ENCODE peak calls at places on chromosomes 12 and 14, in ten cellular contexts. T is A549; D is effector memory CD4-positive, alpha-beta T cell; Q is IMR-90; K is GM12865; R is right cardiac atrium; E is tibial nerve; H is cardiac fibroblast; P is ovary; V is PC-9. A is an unnamed sample.

GRCh38 chr14:86038401-86038985 is 508.5 kb downstream of the FLRT2 start:
- DNase-seq in T (peak; percentile 9), D (no peak), Q (peak; percentile 62), K (peak; percentile 39), R (peak; percentile 24), E (no peak), H (peak; percentile 58), P (peak; percentile 35), V (no peak), A (peak; percentile 11)

GRCh38 chr14:20611277-20611676 is 20.1 kb upstream of the RNASE12 start:
- DNase-seq in T (no peak), D (no peak), Q (no peak), K (no peak), R (no peak), E (no peak), H (no peak), P (no peak), V (no peak), A (no peak)

GRCh38 chr12:99746538-99746937 is 99.0 kb downstream of the GARIN6 start:
- DNase-seq in T (no peak), D (no peak), Q (no peak), K (no peak), R (no peak), E (no peak), H (no peak), P (no peak), V (no peak), A (no peak)

GRCh38 chr12:56593909-56594621 is 36.1 kb downstream of the BAZ2A start:
- DNase-seq in T (peak; percentile 78), D (peak; percentile 30), Q (peak; percentile 81), K (peak; percentile 71), R (peak; percentile 37), E (peak; percentile 31), H (peak; percentile 82), P (peak; percentile 70), V (no peak), A (peak; percentile 43)

GRCh38 chr12:91177380-91177779 is 5.2 kb downstream of the DCN start:
- DNase-seq in T (no peak), D (no peak), Q (peak; percentile 41), K (no peak), R (no peak), E (no peak), H (no peak), P (no peak), V (no peak), A (no peak)

GRCh38 chr12:78209851-78210493 is 379.3 kb downstream of the NAV3 start:
- DNase-seq in T (no peak), D (no peak), Q (peak; percentile 21), K (no peak), R (peak; percentile 24), E (no peak), H (peak; percentile 54), P (no peak), V (no peak), A (no peak)

GRCh38 chr12:125684968-125685790 is 619.9 kb downstream of the AACS start:
- DNase-seq in T (no peak), D (no peak), Q (no peak), K (no peak), R (no peak), E (no peak), H (no peak), P (no peak), V (no peak), A (peak; percentile 26)

GRCh38 chr14:100723135-100723883 is 3.4 kb upstream of the DLK1 start:
- DNase-seq in T (no peak), D (no peak), Q (no peak), K (no peak), R (no peak), E (no peak), H (no peak), P (no peak), V (no peak), A (no peak)

GRCh38 chr12:14836336-14837210 is 6.8 kb downstream of the ART4 start:
- DNase-seq in T (peak; percentile 50), D (no peak), Q (peak; percentile 90), K (no peak), R (no peak), E (no peak), H (peak; percentile 96), P (no peak), V (peak; percentile 93), A (no peak)

GRCh38 chr12:106126441-106127288 is 12.1 kb downstream of the NUAK1 start:
- DNase-seq in T (peak; percentile 88), D (no peak), Q (peak; percentile 80), K (no peak), R (no peak), E (no peak), H (peak; percentile 87), P (no peak), V (peak; percentile 86), A (no peak)

GRCh38 chr14:22502007-22502406 is 87.0 kb downstream of the DAD1 start:
- DNase-seq in T (no peak), D (no peak), Q (no peak), K (no peak), R (peak; percentile 58), E (no peak), H (no peak), P (no peak), V (no peak), A (no peak)

GRCh38 chr14:29301571-29301970 is 535.0 kb downstream of the FOXG1 start:
- DNase-seq in T (no peak), D (no peak), Q (no peak), K (no peak), R (no peak), E (no peak), H (no peak), P (no peak), V (no peak), A (no peak)

GRCh38 chr12:3130053-3130805 is 53.0 kb downstream of the TSPAN9 start:
- DNase-seq in T (no peak), D (no peak), Q (peak; percentile 19), K (no peak), R (no peak), E (no peak), H (no peak), P (no peak), V (no peak), A (no peak)

GRCh38 chr14:65096323-65097089 is 5.8 kb downstream of the MAX start:
- DNase-seq in T (no peak), D (no peak), Q (no peak), K (no peak), R (no peak), E (no peak), H (no peak), P (peak; percentile 52), V (no peak), A (no peak)

GRCh38 chr14:105937253-105938054 is 411.1 kb downstream of the TMEM121 start:
- DNase-seq in T (no peak), D (no peak), Q (no peak), K (no peak), R (no peak), E (no peak), H (no peak), P (no peak), V (no peak), A (no peak)

GRCh38 chr12:45732936-45733335 is 3.4 kb downstream of the ARID2 start:
- DNase-seq in T (no peak), D (no peak), Q (no peak), K (no peak), R (no peak), E (no peak), H (peak; percentile 11), P (no peak), V (no peak), A (no peak)
- H3K4me3 ChIP-seq in T (no peak overlapping the region), D (peak overlapping the region; percentile 24), Q (no peak overlapping the region), K (peak overlapping the region; percentile 88), R (no peak overlapping the region), E (no peak overlapping the region), H (no peak overlapping the region), P (no peak overlapping the region), V (peak overlapping the region; percentile 37), A (peak overlapping the region; percentile 95)

DNA sequence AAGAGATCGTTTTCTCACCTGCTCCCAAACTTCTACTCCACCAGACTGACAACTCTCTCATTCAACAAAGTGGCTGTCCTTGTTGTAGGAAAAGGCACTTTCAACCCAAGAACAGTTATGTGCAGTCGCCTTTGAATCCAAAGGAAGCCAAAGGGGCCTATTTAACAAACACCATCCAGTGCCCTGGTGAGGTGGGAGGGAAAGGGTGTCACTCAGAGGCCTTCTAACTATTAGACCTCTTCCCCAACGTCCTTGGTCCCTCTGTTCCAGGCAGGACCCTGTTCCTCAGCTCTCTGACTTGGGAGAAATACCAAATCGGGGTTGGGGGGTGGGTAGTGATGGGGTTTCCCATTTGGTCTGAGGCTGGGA is 3.2 kb downstream of the SIX4 start:
- DNase-seq in T (no peak), D (no peak), Q (no peak), K (no peak), R (no peak), E (no peak), H (no peak), P (no peak), V (no peak), A (no peak)
- H3K4me3 ChIP-seq in T (no peak overlapping the region), D (no peak overlapping the region), Q (peak overlapping the region; percentile 71), K (no peak overlapping the region), R (no peak overlapping the region), E (no peak overlapping the region), H (peak overlapping the region; percentile 85), P (peak overlapping the region; percentile 80), V (peak overlapping the region; percentile 78), A (no peak overlapping the region)

DNA sequence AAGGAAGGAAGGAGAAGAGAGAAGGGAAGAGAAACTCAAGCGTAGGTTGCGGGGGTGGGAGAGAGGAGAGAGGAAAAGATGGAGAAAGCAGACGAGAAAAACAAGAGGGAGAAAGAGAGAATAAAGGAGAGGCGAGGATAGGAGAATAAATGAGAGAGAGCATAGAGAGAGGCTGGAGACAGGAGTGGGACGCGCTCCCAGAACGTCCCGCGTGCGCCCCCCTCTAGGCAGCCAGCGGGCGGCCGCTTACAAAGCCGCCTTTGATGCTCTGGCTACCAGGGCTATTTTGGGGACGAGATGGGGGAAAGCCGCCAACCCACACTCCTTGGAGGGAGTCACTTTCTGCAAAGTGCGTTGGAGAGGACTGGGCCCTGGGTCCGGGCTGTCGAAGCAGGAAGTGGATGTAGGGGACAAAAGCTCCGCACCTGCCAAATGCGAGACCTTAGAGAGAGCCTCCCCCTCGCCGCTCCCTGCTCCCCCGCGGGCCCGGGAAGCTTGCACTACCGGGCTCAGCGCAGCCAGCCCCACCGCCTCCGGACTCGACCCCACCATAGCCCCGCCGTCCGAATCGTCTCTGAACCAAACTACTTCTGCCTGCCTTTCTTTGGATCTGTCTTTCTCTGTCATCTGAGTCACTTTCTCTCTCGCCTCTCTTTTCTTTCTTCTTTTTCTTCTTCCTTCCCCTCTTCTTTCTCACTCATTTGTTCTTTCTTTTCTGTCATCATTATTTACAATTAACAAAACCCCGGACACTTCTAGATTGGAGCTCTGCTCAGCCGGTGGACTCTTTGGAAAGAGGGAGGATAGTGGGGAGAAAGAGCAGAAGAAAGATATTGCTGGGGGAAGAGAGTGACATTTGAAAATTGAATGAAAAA is 8.0 kb downstream of the ASCL1 start:
- DNase-seq in T (no peak), D (no peak), Q (no peak), K (no peak), R (no peak), E (no peak), H (no peak), P (no peak), V (no peak), A (no peak)
- H3K4me3 ChIP-seq in T (peak overlapping the region; percentile 27), D (no peak overlapping the region), Q (no peak overlapping the region), K (peak overlapping the region; percentile 26), R (peak overlapping the region; percentile 9), E (peak overlapping the region; percentile 24), H (no peak overlapping the region), P (no peak overlapping the region), V (no peak overlapping the region), A (no peak overlapping the region)

DNA sequence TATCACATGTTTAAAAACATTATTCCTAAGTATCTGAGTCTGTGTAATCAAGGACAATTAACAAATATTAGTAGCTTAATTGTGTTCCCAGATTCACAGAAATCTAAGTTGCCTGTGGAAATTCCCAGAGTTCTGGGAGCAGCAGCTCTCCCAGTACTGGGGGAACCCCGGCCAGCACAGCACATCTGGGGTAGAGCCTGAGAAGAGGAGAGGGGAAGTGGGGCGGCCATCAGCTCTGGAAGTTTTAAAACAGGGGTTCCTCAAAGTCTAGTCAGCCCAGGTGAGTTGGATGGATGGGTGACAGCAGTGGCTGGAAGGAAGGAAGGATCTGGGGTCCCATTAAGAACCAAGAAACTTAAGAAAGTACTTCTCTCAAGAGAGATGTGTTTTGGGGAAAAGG is 24.5 kb downstream of the PRICKLE1 start:
- DNase-seq in T (no peak), D (no peak), Q (no peak), K (no peak), R (no peak), E (no peak), H (no peak), P (no peak), V (no peak), A (no peak)
- H3K4me3 ChIP-seq in T (no peak overlapping the region), D (no peak overlapping the region), Q (no peak overlapping the region), K (no peak overlapping the region), R (no peak overlapping the region), E (no peak overlapping the region), H (no peak overlapping the region), P (no peak overlapping the region), V (no peak overlapping the region), A (no peak overlapping the region)